ENCODE peak calls at places on chromosome 18, in seven cellular contexts. L is ACHN, J is iris pigment epithelial cell, Y is HS-5, S is uterus, N is nephron progenitor cell, I is frontal cortex. Q is an unnamed sample.

GRCh38 chr18:22683196-22683676 is 249.9 kb upstream of the RBBP8 start:
- DNase-seq in L (peak; percentile 84), Y (no peak), N (no peak), S (peak; percentile 97), J (peak; percentile 92), I (no peak), Q (no peak)

GRCh38 chr18:76412818-76413565 is 82.0 kb downstream of the ZNF516 start:
- DNase-seq in N (no peak), Y (no peak), S (no peak), L (no peak), I (no peak), J (peak; percentile 46), Q (no peak)

GRCh38 chr18:55998071-55998522 is 410.1 kb upstream of the TCF4 start:
- DNase-seq in N (peak; percentile 12), I (peak; percentile 10), L (no peak), Y (no peak), J (peak; percentile 24), S (no peak), Q (no peak)

GRCh38 chr18:68607852-68608251 is 107.1 kb downstream of the TMX3 start:
- DNase-seq in Y (no peak), L (no peak), S (no peak), N (no peak), J (no peak), I (no peak), Q (no peak)

GRCh38 chr18:54416459-54416858 is 58.8 kb downstream of the C18orf54 start:
- DNase-seq in L (peak; percentile 33), Y (no peak), N (no peak), I (no peak), J (peak; percentile 92), S (no peak), Q (no peak)

GRCh38 chr18:48222118-48222517 is 187.1 kb downstream of the ZBTB7C start:
- DNase-seq in J (peak; percentile 49), Y (no peak), I (no peak), N (no peak), S (peak; percentile 67), L (no peak), Q (peak; percentile 42)

GRCh38 chr18:22164337-22165048 is 4.9 kb upstream of the GATA6 start:
- DNase-seq in J (no peak), S (no peak), Y (no peak), I (no peak), L (no peak), N (no peak), Q (no peak)

GRCh38 chr18:13612111-13612997 is 114.0 kb downstream of the FAM210A start:
- DNase-seq in I (no peak), J (no peak), L (no peak), N (no peak), S (no peak), Y (no peak), Q (no peak)

GRCh38 chr18:65287642-65288041 is 463.2 kb upstream of the CDH7 start:
- DNase-seq in L (no peak), N (no peak), S (no peak), I (no peak), Y (no peak), J (no peak), Q (no peak)

GRCh38 chr18:8895987-8896619 is 190.7 kb downstream of the MTCL1 start:
- DNase-seq in S (no peak), N (no peak), J (peak; percentile 67), L (peak; percentile 44), I (no peak), Y (peak; percentile 38), Q (no peak)

GRCh38 chr18:37420315-37420880 is 145.2 kb downstream of the CELF4 start:
- DNase-seq in L (peak; percentile 46), N (no peak), Y (no peak), J (no peak), S (no peak), I (no peak), Q (no peak)

GRCh38 chr18:65279668-65280305 is 471.0 kb upstream of the CDH7 start:
- DNase-seq in Y (no peak), S (no peak), N (no peak), J (no peak), I (no peak), L (no peak), Q (no peak)

GRCh38 chr18:8938817-8939216 is 163.7 kb upstream of the NDUFV2 start:
- DNase-seq in L (no peak), N (no peak), S (no peak), J (peak; percentile 62), I (no peak), Y (no peak), Q (no peak)

GRCh38 chr18:61551586-61551985 is 218.4 kb downstream of the CDH20 start:
- DNase-seq in J (peak; percentile 88), L (peak; percentile 75), I (peak; percentile 57), S (peak; percentile 65), Y (peak; percentile 23), N (peak; percentile 39), Q (peak; percentile 6)

GRCh38 chr18:79792096-79792987 is 5.4 kb upstream of the KCNG2 start:
- DNase-seq in L (no peak), S (no peak), Y (no peak), I (no peak), N (no peak), J (no peak), Q (no peak)

GRCh38 chr18:76821875-76822509 is 365 bp upstream of the ZNF236 start:
- DNase-seq in L (peak; percentile 49), I (peak; percentile 92), Y (no peak), N (peak; percentile 61), S (peak; percentile 52), J (peak; percentile 45), Q (no peak)

GRCh38 chr18:71018816-71019215 is 730.0 kb downstream of the SOCS6 start:
- DNase-seq in J (no peak), S (no peak), Y (no peak), L (no peak), I (no peak), N (no peak), Q (no peak)

GRCh38 chr18:57107141-57107832 is 39.6 kb upstream of the BOD1L2 start:
- DNase-seq in L (peak; percentile 41), S (no peak), J (peak; percentile 29), I (no peak), Y (no peak), N (peak; percentile 44), Q (no peak)

GRCh38 chr18:52150050-52150449 is 189.9 kb upstream of the DCC start:
- DNase-seq in J (no peak), L (no peak), Y (no peak), S (no peak), I (no peak), N (no peak), Q (no peak)

GRCh38 chr18:20966795-20967194 is 144.8 kb downstream of the ROCK1 start:
- DNase-seq in J (no peak), N (no peak), S (no peak), Y (no peak), L (no peak), I (no peak), Q (no peak)

GRCh38 chr18:49725809-49726514 is 87.4 kb downstream of the ACAA2 start:
- DNase-seq in S (peak; percentile 56), L (peak; percentile 19), N (peak; percentile 44), I (no peak), J (peak; percentile 100), Y (no peak), Q (no peak)

GRCh38 chr18:76824136-76824676 is 1.8 kb downstream of the ZNF236 start:
- DNase-seq in N (no peak), Y (no peak), J (no peak), L (no peak), I (no peak), S (no peak), Q (peak; percentile 52)

GRCh38 chr18:57188851-57189565 is 42.1 kb downstream of the BOD1L2 start:
- DNase-seq in I (no peak), J (no peak), L (no peak), N (no peak), Y (no peak), S (no peak), Q (no peak)

GRCh38 chr18:51151568-51152511 is 45.6 kb downstream of the MEX3C start:
- DNase-seq in L (no peak), Y (no peak), J (no peak), I (no peak), S (no peak), N (no peak), Q (no peak)

GRCh38 chr18:61502472-61502871 is 169.2 kb downstream of the CDH20 start:
- DNase-seq in S (peak; percentile 19), N (peak; percentile 58), I (peak; percentile 55), J (peak; percentile 70), Y (peak; percentile 4), L (peak; percentile 45), Q (peak; percentile 51)

GRCh38 chr18:79975043-79975442 is 10.6 kb downstream of the HSBP1L1 start:
- DNase-seq in Y (no peak), L (no peak), S (no peak), J (no peak), N (no peak), I (no peak), Q (no peak)

GRCh38 chr18:73043231-73044000 is 175.6 kb upstream of the NETO1 start:
- DNase-seq in L (no peak), J (no peak), N (no peak), Y (no peak), I (no peak), S (no peak), Q (peak; percentile 79)

GRCh38 chr18:69715322-69715721 is 232.4 kb downstream of the CD226 start:
- DNase-seq in N (no peak), J (no peak), L (no peak), Y (no peak), S (no peak), I (no peak), Q (no peak)

GRCh38 chr18:1104265-1104792 is 199.7 kb downstream of the ADCYAP1 start:
- DNase-seq in I (no peak), Y (peak; percentile 29), S (no peak), N (no peak), J (peak; percentile 37), L (no peak), Q (no peak)

GRCh38 chr18:8491516-8491915 is 117.7 kb upstream of the RAB12 start:
- DNase-seq in S (no peak), L (no peak), Y (no peak), I (no peak), N (no peak), J (no peak), Q (no peak)

GRCh38 chr18:13254971-13255927 is 36.7 kb downstream of the LDLRAD4 start:
- DNase-seq in I (no peak), L (no peak), S (no peak), N (no peak), Y (no peak), J (no peak), Q (no peak)